ENCODE peak calls at places on chromosomes 2 and 18, in nine cellular contexts. I is kidney, Q is transverse colon, N is GM23248, J is left ventricle myocardium inferior, G is colonic mucosa, M is adrenal gland, U is HCT116, C is endodermal cell. W is an unnamed sample. For H3K4me1, the result is how much of the 10 kb centered on the place peaks cover.

GRCh38 chr2:216348909-216349308 is 23.4 kb downstream of the MARCHF4 start:
- DNase-seq in I (no peak), Q (no peak), N (peak), J (no peak), G (no peak), M (no peak), U (no peak), C (no peak), W (no peak)

GRCh38 chr2:220847587-220847986 is 724.5 kb downstream of the EPHA4 start:
- DNase-seq in I (no peak), Q (no peak), N (peak), J (no peak), G (no peak), M (no peak), U (no peak), C (no peak), W (no peak)

GRCh38 chr2:18834341-18834740 is 245.0 kb upstream of the NT5C1B start:
- DNase-seq in I (no peak), Q (no peak), N (peak), J (no peak), G (no peak), M (peak), U (no peak), C (no peak), W (no peak)

GRCh38 chr2:144678741-144679140 is 158.8 kb upstream of the ZEB2 start:
- DNase-seq in I (no peak), Q (no peak), N (no peak), J (no peak), G (no peak), M (no peak), U (no peak), C (no peak), W (no peak)

GRCh38 chr18:77063256-77063655 is 69.3 kb downstream of the MBP start:
- DNase-seq in I (no peak), Q (peak), N (no peak), J (no peak), G (peak), M (no peak), U (no peak), C (no peak), W (peak)

GRCh38 chr2:204914708-204915107 is 369.4 kb downstream of the PARD3B start:
- DNase-seq in I (peak), Q (no peak), N (no peak), J (no peak), G (no peak), M (no peak), U (no peak), C (no peak), W (no peak)

GRCh38 chr18:37962316-37962966 is 396.8 kb upstream of the CELF4 start:
- DNase-seq in I (no peak), Q (no peak), N (no peak), J (no peak), G (no peak), M (no peak), U (no peak), C (no peak), W (no peak)

GRCh38 chr18:62751341-62751821 is 36.0 kb downstream of the PHLPP1 start:
- DNase-seq in I (no peak), Q (no peak), N (peak), J (no peak), G (peak), M (no peak), U (no peak), C (peak), W (no peak)

GRCh38 chr2:70964596-70965386 is 13.6 kb upstream of the ANKRD53 start:
- DNase-seq in I (no peak), Q (peak), N (peak), J (peak), G (peak), M (peak), U (peak), C (peak), W (peak)

GRCh38 chr2:65129613-65130439 is at the start of gene RAB1A:
- DNase-seq in I (peak), Q (peak), N (peak), J (peak), G (peak), M (peak), U (peak), C (peak), W (peak)

GRCh38 chr2:65133626-65134025 is 3.7 kb upstream of the RAB1A start:
- DNase-seq in I (no peak), Q (no peak), N (no peak), J (no peak), G (no peak), M (no peak), U (no peak), C (no peak), W (no peak)

GRCh38 chr2:65129276-65129612 is 662 bp downstream of the RAB1A start:
- DNase-seq in I (no peak), Q (no peak), N (peak), J (no peak), G (peak), M (no peak), U (no peak), C (no peak), W (no peak)

GRCh38 chr2:65130440-65131175 is 702 bp upstream of the RAB1A start:
- DNase-seq in I (no peak), Q (no peak), N (no peak), J (no peak), G (no peak), M (no peak), U (no peak), C (no peak), W (no peak)

GRCh38 chr2:65128297-65129190 is 1.4 kb downstream of the RAB1A start:
- DNase-seq in I (no peak), Q (no peak), N (peak), J (no peak), G (peak), M (no peak), U (no peak), C (no peak), W (no peak)
- H3K4me1 ChIP-seq in I (under half), Q (under half), N (half or more), J (half or more), G (under half), M (under half), U (half or more), C (under half), W (half or more)

GRCh38 chr18:8706545-8706980 is 1.2 kb downstream of the MTCL1 start:
- DNase-seq in I (no peak), Q (no peak), N (peak), J (no peak), G (no peak), M (no peak), U (no peak), C (no peak), W (peak)
- H3K4me1 ChIP-seq in I (under half), Q (under half), N (under half), J (under half), G (under half), M (under half), U (under half), C (under half), W (under half)

GRCh38 chr2:160376576-160376975 is 117.0 kb downstream of the RBMS1 start:
- DNase-seq in I (no peak), Q (no peak), N (peak), J (no peak), G (no peak), M (no peak), U (no peak), C (peak), W (no peak)
- H3K4me1 ChIP-seq in I (under half), Q (under half), N (half or more), J (half or more), G (under half), M (half or more), U (under half), C (under half), W (half or more)

GRCh38 chr2:42141687-42142475 is 27.3 kb upstream of the EML4 start:
- DNase-seq in I (peak), Q (peak), N (peak), J (peak), G (peak), M (peak), U (no peak), C (peak), W (no peak)
- H3K4me1 ChIP-seq in I (under half), Q (under half), N (under half), J (half or more), G (under half), M (under half), U (under half), C (under half), W (under half)

GRCh38 chr2:46534589-46534988 is 55.2 kb downstream of the TMEM247 start:
- DNase-seq in I (no peak), Q (no peak), N (no peak), J (no peak), G (no peak), M (no peak), U (no peak), C (no peak), W (no peak)
- H3K4me1 ChIP-seq in I (under half), Q (under half), N (under half), J (under half), G (under half), M (under half), U (under half), C (under half), W (under half)

GRCh38 chr2:1740714-1741584 is 3.4 kb downstream of the PXDN start:
- DNase-seq in I (peak), Q (no peak), N (no peak), J (no peak), G (no peak), M (no peak), U (no peak), C (peak), W (no peak)

GRCh38 chr2:1738646-1739302 is 5.5 kb downstream of the PXDN start:
- DNase-seq in I (peak), Q (no peak), N (no peak), J (no peak), G (peak), M (no peak), U (no peak), C (peak), W (no peak)

GRCh38 chr2:1738163-1738562 is 6.2 kb downstream of the PXDN start:
- DNase-seq in I (no peak), Q (no peak), N (no peak), J (no peak), G (peak), M (no peak), U (no peak), C (peak), W (no peak)

GRCh38 chr2:1739961-1740713 is 4.2 kb downstream of the PXDN start:
- DNase-seq in I (peak), Q (no peak), N (no peak), J (no peak), G (peak), M (no peak), U (no peak), C (peak), W (peak)

DNA sequence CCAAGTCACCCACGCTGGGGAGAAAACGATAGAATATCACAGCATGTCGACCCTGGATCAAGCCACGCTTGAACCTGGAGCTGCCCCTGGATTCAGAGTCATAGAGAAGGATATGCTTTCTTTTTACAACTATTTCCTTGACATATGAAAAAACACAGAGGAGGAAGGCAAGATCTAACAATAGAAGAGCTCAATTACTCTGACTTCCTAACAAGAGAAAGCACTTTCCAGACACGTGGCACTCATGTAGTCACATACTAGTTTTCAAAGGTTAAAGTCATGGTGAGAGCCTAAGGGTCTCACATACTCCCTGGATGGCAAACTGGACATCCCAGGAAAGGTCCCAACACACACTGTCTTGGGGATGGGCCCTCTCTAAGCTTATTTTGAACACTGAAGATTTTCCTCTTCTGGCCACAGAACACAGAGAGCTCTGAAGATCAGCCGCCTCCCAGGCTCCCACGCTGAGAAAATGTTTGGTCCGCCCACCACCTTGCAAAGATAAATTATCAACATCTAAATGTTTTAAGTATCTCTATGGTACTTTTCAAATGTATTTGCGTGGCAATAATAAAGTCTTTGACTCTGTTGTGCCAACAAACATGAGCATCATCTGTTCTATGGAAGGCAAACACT is 4.9 kb downstream of the PXDN start:
- DNase-seq in I (no peak), Q (no peak), N (no peak), J (no peak), G (peak), M (no peak), U (no peak), C (no peak), W (no peak)
- H3K4me1 ChIP-seq in I (under half), Q (under half), N (under half), J (half or more), G (under half), M (under half), U (under half), C (under half), W (under half)

DNA sequence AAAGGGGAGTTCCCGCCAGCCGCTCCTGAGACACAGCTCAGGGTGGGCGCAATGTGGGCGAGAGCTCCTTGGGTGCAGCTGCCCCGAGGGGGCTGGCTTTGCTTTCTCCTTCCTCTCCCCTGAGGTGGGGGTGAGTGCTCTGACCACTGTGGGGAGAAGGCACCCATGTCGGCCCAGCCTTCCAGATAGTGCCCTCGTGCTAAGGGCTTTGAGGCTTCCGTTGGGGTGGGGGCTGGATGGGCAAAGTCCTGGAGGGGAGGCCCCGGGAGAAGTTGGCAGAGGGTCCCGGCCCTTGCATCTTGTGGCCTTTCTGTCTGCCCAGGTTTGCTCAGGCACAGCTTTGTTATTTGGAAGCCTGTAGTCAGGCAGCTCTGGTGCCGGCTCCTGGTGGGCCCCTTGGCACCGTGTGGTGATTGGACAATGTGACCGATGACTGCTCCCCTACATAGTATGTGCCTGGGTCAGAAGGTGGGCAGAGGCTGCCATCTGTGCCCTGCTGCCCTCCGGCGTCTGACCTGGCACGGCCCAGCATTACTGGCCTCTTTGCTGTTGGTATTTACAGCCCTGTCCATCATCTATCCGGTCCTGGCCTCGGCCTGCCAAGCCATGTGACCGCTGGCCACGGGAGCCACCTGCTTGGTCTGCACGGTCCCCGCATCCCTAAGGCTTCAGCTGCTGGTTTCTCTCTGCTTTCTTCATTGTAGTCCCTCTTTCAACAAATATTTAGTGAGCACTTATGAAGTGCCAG is 50.8 kb downstream of the TWIST2 start:
- DNase-seq in I (peak), Q (no peak), N (peak), J (no peak), G (no peak), M (no peak), U (no peak), C (no peak), W (peak)
- H3K4me1 ChIP-seq in I (under half), Q (under half), N (half or more), J (under half), G (under half), M (under half), U (under half), C (under half), W (under half)

GRCh38 chr2:11343626-11344341 is 652 bp downstream of the ROCK2 start:
- DNase-seq in I (peak), Q (peak), N (peak), J (peak), G (peak), M (peak), U (no peak), C (peak), W (peak)

GRCh38 chr2:11343344-11343625 is 1.2 kb downstream of the ROCK2 start:
- DNase-seq in I (no peak), Q (no peak), N (peak), J (no peak), G (no peak), M (no peak), U (peak), C (no peak), W (no peak)

GRCh38 chr2:11340717-11341116 is 3.7 kb downstream of the ROCK2 start:
- DNase-seq in I (no peak), Q (no peak), N (no peak), J (no peak), G (no peak), M (no peak), U (no peak), C (no peak), W (no peak)

GRCh38 chr2:11344342-11344955 is at the start of gene ROCK2:
- DNase-seq in I (peak), Q (peak), N (peak), J (peak), G (peak), M (peak), U (peak), C (peak), W (peak)

GRCh38 chr2:11342561-11343343 is 1.7 kb downstream of the ROCK2 start:
- DNase-seq in I (no peak), Q (peak), N (peak), J (no peak), G (peak), M (no peak), U (peak), C (no peak), W (no peak)
- H3K4me1 ChIP-seq in I (under half), Q (under half), N (under half), J (half or more), G (under half), M (under half), U (under half), C (under half), W (half or more)